ENCODE peak calls at places on chromosomes 12 and 14, in six cellular contexts. One of them, this sample, is unnamed.

GRCh38 chr12:127133675-127134335 is 1133.2 kb upstream of the TMEM132C start:
- DNase-seq in activated T-cell treated with anti-CD3 and anti-CD28 coated beads for 1 hour: no peak
- DNase-seq in mammary epithelial cell: peak
- DNase-seq in IMR-90: no peak
- DNase-seq in AG09309: no peak
- DNase-seq in Right ventricle myocardium inferior: no peak
- DNase-seq in this sample: no peak

GRCh38 chr12:39157696-39158342 is 252.4 kb upstream of the CPNE8 start:
- DNase-seq in mammary epithelial cell: no peak
- DNase-seq in AG09309: no peak
- DNase-seq in activated T-cell treated with anti-CD3 and anti-CD28 coated beads for 1 hour: no peak
- DNase-seq in Right ventricle myocardium inferior: no peak
- DNase-seq in IMR-90: no peak
- DNase-seq in this sample: no peak

GRCh38 chr14:100425454-100425814 is 102.3 kb downstream of the SLC25A47 start:
- DNase-seq in IMR-90: no peak
- DNase-seq in AG09309: no peak
- DNase-seq in activated T-cell treated with anti-CD3 and anti-CD28 coated beads for 1 hour: no peak
- DNase-seq in mammary epithelial cell: no peak
- DNase-seq in Right ventricle myocardium inferior: no peak
- DNase-seq in this sample: no peak

GRCh38 chr12:77973579-77973978 is 142.9 kb downstream of the NAV3 start:
- DNase-seq in Right ventricle myocardium inferior: no peak
- DNase-seq in IMR-90: no peak
- DNase-seq in activated T-cell treated with anti-CD3 and anti-CD28 coated beads for 1 hour: no peak
- DNase-seq in AG09309: no peak
- DNase-seq in mammary epithelial cell: no peak
- DNase-seq in this sample: no peak

GRCh38 chr12:10182662-10183061 is 3.8 kb downstream of the TMEM52B start:
- DNase-seq in mammary epithelial cell: peak
- DNase-seq in IMR-90: peak
- DNase-seq in Right ventricle myocardium inferior: no peak
- DNase-seq in AG09309: peak
- DNase-seq in activated T-cell treated with anti-CD3 and anti-CD28 coated beads for 1 hour: no peak
- DNase-seq in this sample: no peak

GRCh38 chr12:47885012-47885501 is 19.7 kb downstream of the VDR start:
- DNase-seq in IMR-90: no peak
- DNase-seq in AG09309: no peak
- DNase-seq in Right ventricle myocardium inferior: no peak
- DNase-seq in mammary epithelial cell: no peak
- DNase-seq in activated T-cell treated with anti-CD3 and anti-CD28 coated beads for 1 hour: no peak
- DNase-seq in this sample: no peak

GRCh38 chr14:41303506-41303905 is 303.2 kb upstream of the LRFN5 start:
- DNase-seq in activated T-cell treated with anti-CD3 and anti-CD28 coated beads for 1 hour: no peak
- DNase-seq in mammary epithelial cell: no peak
- DNase-seq in IMR-90: no peak
- DNase-seq in Right ventricle myocardium inferior: no peak
- DNase-seq in AG09309: no peak
- DNase-seq in this sample: no peak

GRCh38 chr12:68641138-68641537 is 30.4 kb downstream of the RAP1B start:
- DNase-seq in mammary epithelial cell: peak
- DNase-seq in IMR-90: no peak
- DNase-seq in AG09309: no peak
- DNase-seq in activated T-cell treated with anti-CD3 and anti-CD28 coated beads for 1 hour: no peak
- DNase-seq in Right ventricle myocardium inferior: no peak
- DNase-seq in this sample: no peak

GRCh38 chr12:6193853-6194815 is 6.1 kb upstream of the CD9 start:
- DNase-seq in AG09309: no peak
- DNase-seq in mammary epithelial cell: no peak
- DNase-seq in activated T-cell treated with anti-CD3 and anti-CD28 coated beads for 1 hour: no peak
- DNase-seq in Right ventricle myocardium inferior: no peak
- DNase-seq in IMR-90: peak
- DNase-seq in this sample: no peak

GRCh38 chr12:43711348-43711747 is 47.2 kb downstream of the PUS7L start:
- DNase-seq in IMR-90: peak
- DNase-seq in AG09309: no peak
- DNase-seq in mammary epithelial cell: no peak
- DNase-seq in activated T-cell treated with anti-CD3 and anti-CD28 coated beads for 1 hour: no peak
- DNase-seq in Right ventricle myocardium inferior: no peak
- DNase-seq in this sample: no peak

GRCh38 chr12:21769311-21769710 is 5.2 kb downstream of the KCNJ8 start:
- DNase-seq in IMR-90: peak
- DNase-seq in AG09309: no peak
- DNase-seq in Right ventricle myocardium inferior: no peak
- DNase-seq in mammary epithelial cell: no peak
- DNase-seq in activated T-cell treated with anti-CD3 and anti-CD28 coated beads for 1 hour: no peak
- DNase-seq in this sample: no peak

GRCh38 chr14:61125314-61126082 is 144.5 kb downstream of the SLC38A6 start:
- DNase-seq in AG09309: no peak
- DNase-seq in Right ventricle myocardium inferior: no peak
- DNase-seq in IMR-90: peak
- DNase-seq in activated T-cell treated with anti-CD3 and anti-CD28 coated beads for 1 hour: no peak
- DNase-seq in mammary epithelial cell: peak
- DNase-seq in this sample: no peak

GRCh38 chr12:27595231-27595642 is 71.2 kb downstream of the PPFIBP1 start:
- DNase-seq in AG09309: peak
- DNase-seq in mammary epithelial cell: no peak
- DNase-seq in Right ventricle myocardium inferior: peak
- DNase-seq in activated T-cell treated with anti-CD3 and anti-CD28 coated beads for 1 hour: no peak
- DNase-seq in IMR-90: peak
- DNase-seq in this sample: no peak

GRCh38 chr12:34108967-34109366 is 86.7 kb downstream of the ALG10 start:
- DNase-seq in Right ventricle myocardium inferior: no peak
- DNase-seq in activated T-cell treated with anti-CD3 and anti-CD28 coated beads for 1 hour: no peak
- DNase-seq in IMR-90: no peak
- DNase-seq in mammary epithelial cell: no peak
- DNase-seq in AG09309: no peak
- DNase-seq in this sample: no peak

GRCh38 chr14:59474172-59474571 is 9.0 kb upstream of the GPR135 start:
- DNase-seq in Right ventricle myocardium inferior: no peak
- DNase-seq in AG09309: no peak
- DNase-seq in activated T-cell treated with anti-CD3 and anti-CD28 coated beads for 1 hour: no peak
- DNase-seq in mammary epithelial cell: no peak
- DNase-seq in IMR-90: peak
- DNase-seq in this sample: no peak

GRCh38 chr12:94962680-94963079 is 40.8 kb downstream of the NDUFA12 start:
- DNase-seq in mammary epithelial cell: no peak
- DNase-seq in IMR-90: no peak
- DNase-seq in Right ventricle myocardium inferior: no peak
- DNase-seq in activated T-cell treated with anti-CD3 and anti-CD28 coated beads for 1 hour: no peak
- DNase-seq in AG09309: no peak
- DNase-seq in this sample: no peak

GRCh38 chr14:52461721-52462120 is 90.6 kb downstream of the TXNDC16 start:
- DNase-seq in AG09309: no peak
- DNase-seq in mammary epithelial cell: no peak
- DNase-seq in Right ventricle myocardium inferior: no peak
- DNase-seq in IMR-90: no peak
- DNase-seq in activated T-cell treated with anti-CD3 and anti-CD28 coated beads for 1 hour: no peak
- DNase-seq in this sample: no peak

GRCh38 chr12:108332791-108333382 is 6.2 kb downstream of the CMKLR1 start:
- DNase-seq in activated T-cell treated with anti-CD3 and anti-CD28 coated beads for 1 hour: no peak
- DNase-seq in Right ventricle myocardium inferior: peak
- DNase-seq in AG09309: no peak
- DNase-seq in mammary epithelial cell: no peak
- DNase-seq in IMR-90: no peak
- DNase-seq in this sample: no peak